ENCODE peak calls at places on chromosomes 6 and 20, in seven cellular contexts. A is astrocyte of the spinal cord; V is midbrain; M is NCI-H146; K is effector CD4-positive, alpha-beta T cell; F is globus pallidus; Z is T follicular helper cell. R is an unnamed sample.

GRCh38 chr20:49580818-49581174 is 12.9 kb upstream of the PTGIS start:
- DNase-seq in A (no peak), V (no peak), M (no peak), K (no peak), F (no peak), Z (no peak), R (no peak)

GRCh38 chr20:15842872-15843271 is 730.4 kb downstream of the KIF16B start:
- DNase-seq in A (no peak), V (no peak), M (no peak), K (no peak), F (no peak), Z (no peak), R (no peak)

GRCh38 chr20:59814835-59815340 is 118.5 kb downstream of the SYCP2 start:
- DNase-seq in A (no peak), V (no peak), M (no peak), K (no peak), F (no peak), Z (no peak), R (no peak)

GRCh38 chr20:37384683-37385174 is 38.8 kb downstream of the SRC start:
- DNase-seq in A (peak; percentile 25), V (peak; percentile 62), M (no peak), K (peak; percentile 66), F (no peak), Z (peak; percentile 58), R (peak; percentile 71)

GRCh38 chr6:83294676-83295075 is 101.5 kb downstream of the RWDD2A start:
- DNase-seq in A (no peak), V (no peak), M (no peak), K (no peak), F (no peak), Z (no peak), R (no peak)

GRCh38 chr6:97195117-97195516 is 87.9 kb downstream of the MMS22L start:
- DNase-seq in A (peak; percentile 24), V (no peak), M (no peak), K (no peak), F (no peak), Z (no peak), R (no peak)

GRCh38 chr6:15483060-15483459 is 179.8 kb downstream of the DTNBP1 start:
- DNase-seq in A (no peak), V (no peak), M (no peak), K (no peak), F (no peak), Z (no peak), R (no peak)

GRCh38 chr6:71721642-71722041 is 164.7 kb upstream of the RIMS1 start:
- DNase-seq in A (peak; percentile 67), V (no peak), M (no peak), K (no peak), F (no peak), Z (no peak), R (no peak)

GRCh38 chr6:126300735-126301134 is 39.2 kb upstream of the CENPW start:
- DNase-seq in A (no peak), V (no peak), M (no peak), K (no peak), F (no peak), Z (no peak), R (no peak)

GRCh38 chr6:1082040-1082935 is 229.6 kb upstream of the FOXQ1 start:
- DNase-seq in A (no peak), V (no peak), M (no peak), K (no peak), F (no peak), Z (no peak), R (no peak)

GRCh38 chr6:80641591-80641990 is 535.1 kb downstream of the BCKDHB start:
- DNase-seq in A (no peak), V (no peak), M (no peak), K (no peak), F (no peak), Z (no peak), R (no peak)

GRCh38 chr6:157376241-157376640 is 4.7 kb upstream of the ZDHHC14 start:
- DNase-seq in A (no peak), V (no peak), M (no peak), K (no peak), F (no peak), Z (no peak), R (no peak)

GRCh38 chr20:47957135-47957534 is 171.9 kb upstream of the SULF2 start:
- DNase-seq in A (no peak), V (no peak), M (no peak), K (no peak), F (no peak), Z (no peak), R (no peak)

GRCh38 chr20:36745234-36745926 is 510 bp downstream of the NDRG3 start:
- DNase-seq in A (peak; percentile 8), V (no peak), M (peak; percentile 75), K (no peak), F (peak; percentile 29), Z (no peak), R (no peak)

GRCh38 chr6:81995548-81996289 is 243.2 kb upstream of the TENT5A start:
- DNase-seq in A (peak; percentile 70), V (no peak), M (no peak), K (no peak), F (no peak), Z (no peak), R (no peak)

GRCh38 chr6:142207265-142207877 is 60.3 kb downstream of the VTA1 start:
- DNase-seq in A (peak; percentile 62), V (peak; percentile 20), M (peak; percentile 48), K (peak; percentile 23), F (peak; percentile 43), Z (peak; percentile 27), R (peak; percentile 51)

R was measured in hepatocyte.